ENCODE peak calls at places on chromosomes 16 and 17, in six cellular contexts. One of them, this sample, is unnamed.

GRCh38 chr16:51994597-51994996 is 552.3 kb downstream of the TOX3 start:
- DNase-seq in NCI-H1092 treated with DMSO at 0.1 percent for 48 hours: peak
- DNase-seq in GM23248: peak
- DNase-seq in colonic mucosa: peak
- DNase-seq in fibroblast of the conjunctiva: no peak
- DNase-seq in mesenteric fat pad: no peak
- DNase-seq in this sample: peak

GRCh38 chr17:77437017-77437416 is 296.2 kb downstream of the SEC14L1 start:
- DNase-seq in colonic mucosa: peak
- DNase-seq in mesenteric fat pad: no peak
- DNase-seq in GM23248: peak
- DNase-seq in fibroblast of the conjunctiva: peak
- DNase-seq in NCI-H1092 treated with DMSO at 0.1 percent for 48 hours: peak
- DNase-seq in this sample: no peak

GRCh38 chr16:17271687-17272086 is 199.1 kb downstream of the XYLT1 start:
- DNase-seq in mesenteric fat pad: no peak
- DNase-seq in GM23248: peak
- DNase-seq in fibroblast of the conjunctiva: no peak
- DNase-seq in colonic mucosa: peak
- DNase-seq in NCI-H1092 treated with DMSO at 0.1 percent for 48 hours: peak
- DNase-seq in this sample: peak

GRCh38 chr17:75152971-75153853 is 1.1 kb downstream of the JPT1 start:
- DNase-seq in colonic mucosa: peak
- DNase-seq in NCI-H1092 treated with DMSO at 0.1 percent for 48 hours: peak
- DNase-seq in fibroblast of the conjunctiva: no peak
- DNase-seq in GM23248: peak
- DNase-seq in mesenteric fat pad: peak
- DNase-seq in this sample: peak

GRCh38 chr16:90046122-90046970 is 27.1 kb upstream of the DBNDD1 start:
- DNase-seq in colonic mucosa: no peak
- DNase-seq in mesenteric fat pad: no peak
- DNase-seq in NCI-H1092 treated with DMSO at 0.1 percent for 48 hours: peak
- DNase-seq in GM23248: no peak
- DNase-seq in fibroblast of the conjunctiva: no peak
- DNase-seq in this sample: no peak

GRCh38 chr17:1197781-1198490 is 18.2 kb upstream of the ABR start:
- DNase-seq in fibroblast of the conjunctiva: no peak
- DNase-seq in NCI-H1092 treated with DMSO at 0.1 percent for 48 hours: no peak
- DNase-seq in GM23248: peak
- DNase-seq in colonic mucosa: peak
- DNase-seq in mesenteric fat pad: no peak
- DNase-seq in this sample: peak

GRCh38 chr16:54318941-54319340 is 32.4 kb upstream of the IRX3 start:
- DNase-seq in mesenteric fat pad: no peak
- DNase-seq in colonic mucosa: no peak
- DNase-seq in NCI-H1092 treated with DMSO at 0.1 percent for 48 hours: no peak
- DNase-seq in fibroblast of the conjunctiva: no peak
- DNase-seq in GM23248: peak
- DNase-seq in this sample: no peak

GRCh38 chr17:77555741-77556291 is 402.7 kb upstream of the TNRC6C start:
- DNase-seq in mesenteric fat pad: no peak
- DNase-seq in NCI-H1092 treated with DMSO at 0.1 percent for 48 hours: peak
- DNase-seq in fibroblast of the conjunctiva: no peak
- DNase-seq in GM23248: no peak
- DNase-seq in colonic mucosa: peak
- DNase-seq in this sample: no peak

GRCh38 chr17:43756176-43756575 is 2.4 kb downstream of the SOST start:
- DNase-seq in GM23248: no peak
- DNase-seq in mesenteric fat pad: no peak
- DNase-seq in fibroblast of the conjunctiva: no peak
- DNase-seq in colonic mucosa: no peak
- DNase-seq in NCI-H1092 treated with DMSO at 0.1 percent for 48 hours: no peak
- DNase-seq in this sample: no peak

GRCh38 chr17:41784207-41784744 is 2.2 kb downstream of the JUP start:
- DNase-seq in GM23248: peak
- DNase-seq in mesenteric fat pad: no peak
- DNase-seq in fibroblast of the conjunctiva: no peak
- DNase-seq in NCI-H1092 treated with DMSO at 0.1 percent for 48 hours: no peak
- DNase-seq in colonic mucosa: peak
- DNase-seq in this sample: no peak

GRCh38 chr16:54772400-54772799 is 158.3 kb upstream of the IRX5 start:
- DNase-seq in NCI-H1092 treated with DMSO at 0.1 percent for 48 hours: no peak
- DNase-seq in colonic mucosa: no peak
- DNase-seq in GM23248: no peak
- DNase-seq in fibroblast of the conjunctiva: no peak
- DNase-seq in mesenteric fat pad: no peak
- DNase-seq in this sample: no peak